ENCODE peak calls at places on chromosomes 4 and X, in eight cellular contexts. F is cardiac muscle cell, E is lower leg skin, L is AG09309, S is HFF-Myc, Q is PC-3, K is heart right ventricle, A is GM23248. V is an unnamed sample.
A peak's percentile ranks its signal among the peaks of the same experiment; 100 is the strongest.

GRCh38 chrX:153366878-153367538 is 33.1 kb downstream of the ZNF275 start:
- DNase-seq in F (no peak), E (no peak), L (no peak), S (no peak), Q (no peak), K (no peak), A (no peak), V (no peak)

GRCh38 chrX:53714580-53715335 is 28.2 kb upstream of the HUWE1 start:
- DNase-seq in F (peak; percentile 36), E (no peak), L (no peak), S (peak; percentile 14), Q (peak; percentile 89), K (no peak), A (peak; percentile 40), V (peak; percentile 45)

GRCh38 chrX:43961699-43962098 is 11.5 kb downstream of the NDP start:
- DNase-seq in F (no peak), E (no peak), L (no peak), S (no peak), Q (peak; percentile 62), K (no peak), A (no peak), V (no peak)

GRCh38 chr4:26325191-26325590 is 4.4 kb downstream of the RBPJ start:
- DNase-seq in F (peak; percentile 50), E (no peak), L (no peak), S (no peak), Q (peak; percentile 50), K (no peak), A (peak; percentile 65), V (no peak)

GRCh38 chr4:55545133-55545532 is 1.6 kb downstream of the CLOCK start:
- DNase-seq in F (peak; percentile 15), E (no peak), L (no peak), S (no peak), Q (peak; percentile 46), K (no peak), A (peak; percentile 34), V (no peak)

GRCh38 chrX:18309401-18309800 is 45.1 kb downstream of the SCML2 start:
- DNase-seq in F (no peak), E (no peak), L (no peak), S (no peak), Q (no peak), K (no peak), A (no peak), V (no peak)

GRCh38 chrX:130299279-130300009 is 30.7 kb upstream of the ZNF280C start:
- DNase-seq in F (no peak), E (no peak), L (no peak), S (no peak), Q (no peak), K (no peak), A (no peak), V (no peak)

GRCh38 chr4:152951348-152951747 is 15.2 kb downstream of the FHDC1 start:
- DNase-seq in F (no peak), E (no peak), L (no peak), S (no peak), Q (peak; percentile 61), K (no peak), A (no peak), V (no peak)

GRCh38 chr4:56426273-56426672 is 9.1 kb downstream of the PPAT start:
- DNase-seq in F (no peak), E (no peak), L (no peak), S (no peak), Q (no peak), K (no peak), A (no peak), V (no peak)

GRCh38 chr4:54229631-54230478 is 762 bp downstream of the PDGFRA start:
- DNase-seq in F (peak; percentile 59), E (peak; percentile 87), L (no peak), S (no peak), Q (no peak), K (no peak), A (peak; percentile 79), V (no peak)

GRCh38 chrX:44183329-44183728 is 160.1 kb downstream of the EFHC2 start:
- DNase-seq in F (no peak), E (no peak), L (no peak), S (no peak), Q (peak; percentile 48), K (no peak), A (no peak), V (no peak)

GRCh38 chrX:11119295-11119943 is 8.3 kb downstream of the HCCS start:
- DNase-seq in F (no peak), E (no peak), L (no peak), S (no peak), Q (no peak), K (no peak), A (no peak), V (no peak)

GRCh38 chr4:38860788-38861424 is 4.3 kb upstream of the TLR6 start:
- DNase-seq in F (peak; percentile 59), E (no peak), L (no peak), S (no peak), Q (peak; percentile 61), K (peak; percentile 20), A (peak; percentile 62), V (peak; percentile 48)

GRCh38 chrX:18962329-18962728 is 21.6 kb downstream of the PHKA2 start:
- DNase-seq in F (no peak), E (peak; percentile 46), L (no peak), S (no peak), Q (peak; percentile 50), K (no peak), A (no peak), V (no peak)

GRCh38 chr4:148200960-148201359 is 241.3 kb downstream of the NR3C2 start:
- DNase-seq in F (no peak), E (no peak), L (no peak), S (no peak), Q (no peak), K (no peak), A (peak; percentile 11), V (no peak)

DNA sequence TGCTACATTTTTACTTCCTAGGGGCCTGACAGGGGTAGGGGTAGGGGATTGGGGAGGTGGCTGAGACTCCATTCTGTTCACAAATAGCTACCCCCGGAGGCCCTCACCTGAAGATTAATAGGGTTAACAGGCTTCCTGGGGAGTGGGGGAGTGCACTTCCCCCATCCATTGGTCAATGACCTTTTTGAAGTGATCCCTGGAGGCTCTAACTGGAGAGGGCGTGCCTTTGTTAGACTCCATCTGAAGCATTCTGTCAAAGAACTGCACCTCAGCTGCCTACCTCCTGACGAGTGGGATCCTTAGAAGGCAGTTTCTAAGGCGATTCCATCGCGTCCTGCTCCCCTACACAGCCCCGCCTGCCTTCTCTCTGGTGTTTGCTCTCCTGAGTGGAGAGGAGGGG is 10.0 kb upstream of the MTM1 start:
- DNase-seq in F (no peak), E (no peak), L (no peak), S (no peak), Q (no peak), K (no peak), A (no peak), V (no peak)
- H3K4me3 ChIP-seq in F (no peak overlapping the region), E (no peak overlapping the region), L (no peak overlapping the region), S (no peak overlapping the region), Q (no peak overlapping the region), K (no peak overlapping the region), A (no peak overlapping the region), V (no peak overlapping the region)

GRCh38 chr4:3355266-3355748 is 62.5 kb downstream of the RGS12 start:
- DNase-seq in F (no peak), E (peak; percentile 49), L (no peak), S (no peak), Q (no peak), K (no peak), A (no peak), V (peak; percentile 24)
- H3K4me3 ChIP-seq in F (no peak overlapping the region), E (no peak overlapping the region), L (no peak overlapping the region), S (no peak overlapping the region), Q (no peak overlapping the region), K (no peak overlapping the region), A (no peak overlapping the region), V (no peak overlapping the region)

GRCh38 chr4:74447636-74448233 is 2.8 kb downstream of the AREG start:
- DNase-seq in F (peak; percentile 57), E (no peak), L (no peak), S (no peak), Q (no peak), K (no peak), A (no peak), V (no peak)

GRCh38 chr4:74451214-74451661 is 6.3 kb downstream of the AREG start:
- DNase-seq in F (peak; percentile 79), E (no peak), L (no peak), S (no peak), Q (peak; percentile 85), K (no peak), A (peak; percentile 83), V (no peak)

GRCh38 chr4:74446896-74447295 is 2.0 kb downstream of the AREG start:
- DNase-seq in F (peak; percentile 38), E (no peak), L (no peak), S (no peak), Q (no peak), K (no peak), A (no peak), V (no peak)

GRCh38 chr4:74450298-74450683 is 5.4 kb downstream of the AREG start:
- DNase-seq in F (peak; percentile 50), E (no peak), L (no peak), S (no peak), Q (no peak), K (no peak), A (no peak), V (no peak)

GRCh38 chr4:74449571-74450297 is 4.8 kb downstream of the AREG start:
- DNase-seq in F (peak; percentile 55), E (no peak), L (no peak), S (no peak), Q (peak; percentile 64), K (no peak), A (peak; percentile 55), V (no peak)
- H3K4me3 ChIP-seq in F (no peak overlapping the region), E (no peak overlapping the region), L (no peak overlapping the region), S (no peak overlapping the region), Q (peak overlapping the region; percentile 76), K (no peak overlapping the region), A (no peak overlapping the region), V (no peak overlapping the region)

GRCh38 chr4:8007581-8007980 is 67.9 kb upstream of the AFAP1 start:
- DNase-seq in F (no peak), E (no peak), L (no peak), S (no peak), Q (no peak), K (no peak), A (no peak), V (no peak)

GRCh38 chr4:8008391-8008790 is 68.7 kb upstream of the AFAP1 start:
- DNase-seq in F (no peak), E (no peak), L (no peak), S (no peak), Q (no peak), K (no peak), A (no peak), V (no peak)

GRCh38 chr4:8010618-8011017 is 71.0 kb upstream of the AFAP1 start:
- DNase-seq in F (peak; percentile 74), E (no peak), L (no peak), S (peak; percentile 6), Q (no peak), K (peak; percentile 21), A (no peak), V (peak; percentile 42)

GRCh38 chr4:8009710-8010534 is 70.3 kb upstream of the AFAP1 start:
- DNase-seq in F (no peak), E (no peak), L (no peak), S (no peak), Q (no peak), K (no peak), A (no peak), V (no peak)

DNA sequence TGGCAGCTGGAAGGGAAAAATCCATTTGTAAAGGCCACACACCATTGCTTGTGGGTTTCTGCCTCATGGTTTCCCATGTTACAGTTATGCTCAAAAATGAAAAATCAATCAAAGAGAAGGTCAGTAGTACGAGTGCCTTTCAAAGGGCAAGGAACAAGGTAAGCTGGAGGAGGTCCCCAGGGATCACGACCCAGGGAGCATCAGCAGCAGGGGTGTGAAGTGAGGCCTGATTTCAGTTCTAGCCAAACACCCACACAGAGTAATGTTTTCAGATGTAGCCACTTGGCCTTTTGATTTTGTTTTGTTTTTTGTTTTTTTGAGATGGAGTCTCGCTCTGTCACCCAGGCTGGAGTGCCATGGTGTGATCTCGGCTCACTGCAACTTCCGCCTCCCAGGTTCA is 69.4 kb upstream of the AFAP1 start:
- DNase-seq in F (no peak), E (no peak), L (no peak), S (no peak), Q (no peak), K (no peak), A (no peak), V (no peak)
- H3K4me3 ChIP-seq in F (no peak overlapping the region), E (no peak overlapping the region), L (no peak overlapping the region), S (no peak overlapping the region), Q (no peak overlapping the region), K (no peak overlapping the region), A (no peak overlapping the region), V (no peak overlapping the region)

V was measured in lung.